ENCODE peak calls at places on chromosomes 2 and 18, in five cellular contexts. V is B cell, A is AG10803, D is HCT116, L is MM.1S. J is an unnamed sample.

GRCh38 chr2:236517463-236518077 is 52.1 kb upstream of the ACKR3 start:
- DNase-seq in D (no peak), V (no peak), A (no peak), L (no peak), J (no peak)

GRCh38 chr2:73972846-73973245 is 11.9 kb upstream of the TET3 start:
- DNase-seq in L (no peak), A (no peak), D (no peak), V (no peak), J (no peak)

GRCh38 chr18:76821875-76822509 is 365 bp upstream of the ZNF236 start:
- DNase-seq in V (peak), L (peak), D (no peak), A (peak), J (peak)

GRCh38 chr18:29163596-29163995 is 986.7 kb upstream of the CDH2 start:
- DNase-seq in D (no peak), V (no peak), A (no peak), L (no peak), J (no peak)

GRCh38 chr18:8703181-8703638 is 2.1 kb upstream of the MTCL1 start:
- DNase-seq in L (no peak), D (no peak), A (no peak), V (no peak), J (no peak)

GRCh38 chr2:239024226-239024625 is 176.3 kb downstream of the TWIST2 start:
- DNase-seq in A (no peak), V (no peak), D (no peak), L (no peak), J (no peak)

GRCh38 chr18:78721281-78721949 is 258.2 kb upstream of the SALL3 start:
- DNase-seq in D (no peak), V (no peak), A (no peak), L (no peak), J (no peak)

GRCh38 chr2:36361396-36361795 is 5.8 kb downstream of the CRIM1 start:
- DNase-seq in D (no peak), V (no peak), L (no peak), A (peak), J (no peak)

GRCh38 chr2:9347411-9347853 is 75.9 kb downstream of the ITGB1BP1 start:
- DNase-seq in V (no peak), A (peak), D (no peak), L (no peak), J (no peak)

GRCh38 chr2:153819501-153819900 is 52.2 kb upstream of the GALNT13 start:
- DNase-seq in V (no peak), D (no peak), A (no peak), L (no peak), J (no peak)

GRCh38 chr18:76710646-76711520 is 111.5 kb upstream of the ZNF236 start:
- DNase-seq in A (no peak), D (no peak), L (no peak), V (no peak), J (no peak)

GRCh38 chr2:217853301-217853881 is 149.4 kb downstream of the TNS1 start:
- DNase-seq in D (no peak), V (no peak), L (no peak), A (peak), J (no peak)

GRCh38 chr18:7117390-7118355 is at the start of gene LAMA1:
- DNase-seq in L (no peak), V (no peak), D (no peak), A (no peak), J (no peak)

GRCh38 chr2:168392797-168393196 is 63.3 kb upstream of the CERS6 start:
- DNase-seq in V (no peak), A (no peak), D (no peak), L (no peak), J (no peak)

GRCh38 chr18:77087391-77088141 is 45.0 kb downstream of the MBP start:
- DNase-seq in V (no peak), D (no peak), A (peak), L (no peak), J (no peak)

GRCh38 chr2:29074401-29074800 is at the start of gene PCARE:
- DNase-seq in A (no peak), V (no peak), D (no peak), L (no peak), J (no peak)

GRCh38 chr2:197556456-197556855 is 40.6 kb downstream of the MOB4 start:
- DNase-seq in D (no peak), L (no peak), A (peak), V (no peak), J (no peak)

GRCh38 chr2:108787209-108787558 is 613 bp downstream of the CCDC138 start:
- DNase-seq in L (no peak), V (no peak), D (no peak), A (no peak), J (no peak)

GRCh38 chr18:7523772-7524171 is 43.3 kb upstream of the PTPRM start:
- DNase-seq in L (no peak), A (no peak), V (no peak), D (no peak), J (no peak)

GRCh38 chr18:34159691-34160185 is 65.0 kb downstream of the NOL4 start:
- DNase-seq in D (no peak), L (no peak), A (no peak), V (no peak), J (no peak)

GRCh38 chr18:34153711-34154110 is 71.0 kb downstream of the NOL4 start:
- DNase-seq in V (no peak), A (peak), L (no peak), D (no peak), J (no peak)

GRCh38 chr18:34158881-34159690 is 65.6 kb downstream of the NOL4 start:
- DNase-seq in D (no peak), V (no peak), L (no peak), A (no peak), J (peak)
- TF ChIP-seq CTCF in D (no peak), V (no peak), L (no peak), A (no peak), J (no peak)

DNA sequence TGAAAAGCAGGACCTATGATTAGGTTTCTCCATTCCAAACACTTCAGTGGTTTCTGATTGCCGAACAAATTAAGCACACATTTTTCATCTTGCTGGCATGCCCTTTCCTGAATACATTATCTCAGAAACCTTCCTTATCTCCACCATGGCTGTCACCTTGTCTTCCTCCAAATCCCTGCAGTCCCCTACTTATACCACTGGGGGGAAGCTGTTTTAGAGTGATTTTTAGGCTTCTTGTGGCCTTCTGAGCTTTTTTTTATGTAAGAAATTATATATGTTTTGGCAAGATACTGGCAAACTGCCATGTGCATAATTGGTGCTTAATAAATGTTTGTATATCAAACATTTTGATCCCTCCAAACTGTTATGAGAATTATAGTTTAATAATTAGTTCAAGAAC is 229.2 kb downstream of the MYT1L start:
- DNase-seq in D (no peak), L (no peak), A (no peak), V (no peak), J (no peak)
- TF ChIP-seq CTCF in D (no peak), L (no peak), A (no peak), V (no peak), J (no peak)

DNA sequence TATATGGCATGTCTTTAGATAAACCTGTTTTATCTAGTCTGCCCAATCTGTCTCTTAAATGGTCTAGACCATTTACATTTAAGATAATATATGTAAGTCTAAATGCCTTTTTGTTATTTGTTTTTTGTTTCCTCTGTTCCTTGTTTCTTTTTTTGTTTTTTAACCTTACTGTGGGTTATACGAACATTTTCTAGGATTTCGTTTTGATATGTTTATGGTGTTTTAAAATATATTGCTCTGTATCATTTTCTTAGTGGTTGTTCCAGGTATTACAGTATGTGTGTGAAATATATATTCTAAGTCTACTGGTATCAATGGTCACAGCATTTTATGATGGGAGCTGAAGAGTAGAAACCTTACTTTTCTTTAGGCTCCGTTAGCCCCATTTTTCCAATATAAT is 13.4 kb downstream of the BCL2L11 start:
- DNase-seq in A (no peak), L (no peak), V (no peak), D (no peak), J (no peak)
- TF ChIP-seq CTCF in A (no peak), L (peak), V (peak), D (no peak), J (no peak)

GRCh38 chr2:42207826-42208225 is 38.7 kb downstream of the EML4 start:
- DNase-seq in V (no peak), A (no peak), D (no peak), L (no peak), J (no peak)
- TF ChIP-seq CTCF in V (no peak), A (no peak), D (no peak), L (no peak), J (no peak)

GRCh38 chr2:60002158-60002867 is 551.1 kb downstream of the BCL11A start:
- DNase-seq in V (no peak), D (no peak), A (no peak), L (no peak), J (no peak)
- TF ChIP-seq CTCF in V (no peak), D (no peak), A (no peak), L (no peak), J (no peak)

DNA sequence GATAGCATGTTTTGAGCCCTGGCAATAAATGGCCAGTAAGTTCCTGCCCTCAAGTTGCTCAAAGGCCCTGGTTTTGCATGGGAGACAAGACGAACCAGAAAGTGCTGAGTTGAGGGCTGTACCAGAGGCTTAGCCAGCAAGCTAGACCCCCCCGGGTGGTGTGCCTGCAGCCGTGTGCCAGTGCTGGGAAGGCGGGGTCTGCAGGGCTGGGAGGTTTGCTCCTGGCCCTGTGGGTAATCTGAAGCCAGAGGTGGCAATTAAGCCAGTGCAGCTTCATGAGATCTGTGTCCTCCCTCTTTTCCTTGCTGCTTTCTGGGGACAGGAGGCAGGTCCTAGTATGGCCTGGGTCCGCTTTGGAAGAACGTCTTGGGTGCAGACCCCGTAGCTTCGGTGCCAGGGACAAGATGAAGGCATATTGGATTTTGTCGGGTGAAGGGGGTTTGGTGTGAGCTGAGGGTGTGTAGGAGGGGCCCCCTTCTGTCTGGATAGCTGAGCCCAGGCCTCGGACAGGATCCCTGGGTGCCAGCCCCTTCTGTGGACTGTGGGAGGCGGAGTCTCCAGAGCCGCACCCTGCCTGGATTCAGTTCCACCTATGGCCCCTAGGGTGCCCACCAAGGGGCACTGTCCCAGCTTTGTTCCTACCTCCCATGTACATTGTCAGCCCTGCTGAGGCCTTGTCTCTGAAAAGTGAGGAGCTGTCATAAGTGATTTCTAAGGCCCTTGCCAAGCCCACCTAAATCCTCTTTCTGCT is 15.6 kb downstream of the ATOH8 start:
- DNase-seq in D (no peak), A (no peak), V (no peak), L (no peak), J (no peak)
- TF ChIP-seq CTCF in D (no peak), A (peak), V (peak), L (peak), J (no peak)

GRCh38 chr2:234635284-234635683 is 138.4 kb upstream of the ARL4C start:
- DNase-seq in A (no peak), L (no peak), V (no peak), D (no peak), J (no peak)
- TF ChIP-seq CTCF in A (peak), L (no peak), V (no peak), D (no peak), J (no peak)

GRCh38 chr2:4134881-4135565 is 431.6 kb downstream of the DCDC2C start:
- DNase-seq in L (no peak), V (no peak), A (no peak), D (no peak), J (no peak)
- TF ChIP-seq CTCF in L (no peak), V (no peak), A (no peak), D (no peak), J (no peak)

J was measured in GM20000.